ENCODE peak calls at places on chromosomes 11 and 22, in nine cellular contexts. One of them, this sample, is unnamed.

GRCh38 chr11:46112961-46113617 is 8.2 kb downstream of the PHF21A start:
- DNase-seq in CD8-positive, alpha-beta T cell: peak
- DNase-seq in mesenchymal stem cell: peak
- DNase-seq in aorta: no peak
- DNase-seq in GM12878: no peak
- DNase-seq in HL-60: peak
- DNase-seq in left ventricle myocardium inferior: no peak
- DNase-seq in H9: no peak
- DNase-seq in naive thymus-derived CD4-positive, alpha-beta T cell: peak
- DNase-seq in this sample: peak

GRCh38 chr11:4019891-4020290 is 74.7 kb upstream of the RRM1 start:
- DNase-seq in H9: no peak
- DNase-seq in CD8-positive, alpha-beta T cell: no peak
- DNase-seq in GM12878: no peak
- DNase-seq in aorta: no peak
- DNase-seq in HL-60: no peak
- DNase-seq in naive thymus-derived CD4-positive, alpha-beta T cell: no peak
- DNase-seq in left ventricle myocardium inferior: no peak
- DNase-seq in mesenchymal stem cell: peak
- DNase-seq in this sample: no peak

GRCh38 chr11:132171031-132171430 is 800.6 kb downstream of the NTM start:
- DNase-seq in naive thymus-derived CD4-positive, alpha-beta T cell: no peak
- DNase-seq in GM12878: no peak
- DNase-seq in H9: no peak
- DNase-seq in left ventricle myocardium inferior: no peak
- DNase-seq in mesenchymal stem cell: no peak
- DNase-seq in CD8-positive, alpha-beta T cell: no peak
- DNase-seq in HL-60: no peak
- DNase-seq in aorta: no peak
- DNase-seq in this sample: no peak

GRCh38 chr11:66727883-66728759 is 895 bp downstream of the SPTBN2 start:
- DNase-seq in H9: no peak
- DNase-seq in mesenchymal stem cell: no peak
- DNase-seq in aorta: no peak
- DNase-seq in left ventricle myocardium inferior: no peak
- DNase-seq in CD8-positive, alpha-beta T cell: no peak
- DNase-seq in GM12878: no peak
- DNase-seq in HL-60: no peak
- DNase-seq in naive thymus-derived CD4-positive, alpha-beta T cell: no peak
- DNase-seq in this sample: no peak

GRCh38 chr11:68044145-68044813 is 5.5 kb downstream of the TCIRG1 start:
- DNase-seq in H9: peak
- DNase-seq in HL-60: no peak
- DNase-seq in left ventricle myocardium inferior: no peak
- DNase-seq in mesenchymal stem cell: no peak
- DNase-seq in naive thymus-derived CD4-positive, alpha-beta T cell: no peak
- DNase-seq in GM12878: no peak
- DNase-seq in CD8-positive, alpha-beta T cell: no peak
- DNase-seq in aorta: peak
- DNase-seq in this sample: no peak

GRCh38 chr22:38697055-38697980 is 3.4 kb downstream of the JOSD1 start:
- DNase-seq in CD8-positive, alpha-beta T cell: no peak
- DNase-seq in aorta: no peak
- DNase-seq in GM12878: no peak
- DNase-seq in naive thymus-derived CD4-positive, alpha-beta T cell: no peak
- DNase-seq in HL-60: no peak
- DNase-seq in mesenchymal stem cell: peak
- DNase-seq in left ventricle myocardium inferior: no peak
- DNase-seq in H9: no peak
- DNase-seq in this sample: no peak

GRCh38 chr11:115745545-115746265 is 241.5 kb upstream of the CADM1 start:
- DNase-seq in mesenchymal stem cell: no peak
- DNase-seq in H9: no peak
- DNase-seq in GM12878: no peak
- DNase-seq in naive thymus-derived CD4-positive, alpha-beta T cell: no peak
- DNase-seq in CD8-positive, alpha-beta T cell: no peak
- DNase-seq in left ventricle myocardium inferior: peak
- DNase-seq in HL-60: no peak
- DNase-seq in aorta: no peak
- DNase-seq in this sample: no peak

GRCh38 chr22:29635734-29636357 is 32.4 kb downstream of the NF2 start:
- DNase-seq in HL-60: peak
- DNase-seq in aorta: no peak
- DNase-seq in naive thymus-derived CD4-positive, alpha-beta T cell: peak
- DNase-seq in H9: no peak
- DNase-seq in CD8-positive, alpha-beta T cell: no peak
- DNase-seq in left ventricle myocardium inferior: no peak
- DNase-seq in GM12878: peak
- DNase-seq in mesenchymal stem cell: peak
- DNase-seq in this sample: peak

GRCh38 chr22:18110194-18110943 is at the start of gene TUBA8:
- DNase-seq in GM12878: no peak
- DNase-seq in mesenchymal stem cell: peak
- DNase-seq in aorta: peak
- DNase-seq in naive thymus-derived CD4-positive, alpha-beta T cell: no peak
- DNase-seq in left ventricle myocardium inferior: peak
- DNase-seq in HL-60: peak
- DNase-seq in H9: peak
- DNase-seq in CD8-positive, alpha-beta T cell: no peak
- DNase-seq in this sample: no peak

GRCh38 chr22:20154602-20155183 is 3.8 kb upstream of the CCDC188 start:
- DNase-seq in GM12878: no peak
- DNase-seq in CD8-positive, alpha-beta T cell: no peak
- DNase-seq in H9: no peak
- DNase-seq in mesenchymal stem cell: no peak
- DNase-seq in aorta: no peak
- DNase-seq in HL-60: no peak
- DNase-seq in left ventricle myocardium inferior: no peak
- DNase-seq in naive thymus-derived CD4-positive, alpha-beta T cell: no peak
- DNase-seq in this sample: no peak

GRCh38 chr11:15878756-15879155 is 477.6 kb downstream of the SOX6 start:
- DNase-seq in aorta: no peak
- DNase-seq in CD8-positive, alpha-beta T cell: no peak
- DNase-seq in GM12878: no peak
- DNase-seq in mesenchymal stem cell: no peak
- DNase-seq in H9: no peak
- DNase-seq in HL-60: no peak
- DNase-seq in naive thymus-derived CD4-positive, alpha-beta T cell: no peak
- DNase-seq in left ventricle myocardium inferior: no peak
- DNase-seq in this sample: no peak

GRCh38 chr11:118635237-118635591 is 27.8 kb downstream of the PHLDB1 start:
- DNase-seq in GM12878: no peak
- DNase-seq in CD8-positive, alpha-beta T cell: no peak
- DNase-seq in mesenchymal stem cell: no peak
- DNase-seq in HL-60: no peak
- DNase-seq in aorta: no peak
- DNase-seq in left ventricle myocardium inferior: no peak
- DNase-seq in H9: no peak
- DNase-seq in naive thymus-derived CD4-positive, alpha-beta T cell: no peak
- DNase-seq in this sample: no peak

GRCh38 chr11:101909087-101909486 is 5.7 kb upstream of the CEP126 start:
- DNase-seq in HL-60: no peak
- DNase-seq in naive thymus-derived CD4-positive, alpha-beta T cell: no peak
- DNase-seq in H9: no peak
- DNase-seq in GM12878: no peak
- DNase-seq in left ventricle myocardium inferior: no peak
- DNase-seq in mesenchymal stem cell: no peak
- DNase-seq in aorta: no peak
- DNase-seq in CD8-positive, alpha-beta T cell: no peak
- DNase-seq in this sample: no peak

GRCh38 chr22:49330421-49331222 is 497.1 kb downstream of the BRD1 start:
- DNase-seq in mesenchymal stem cell: no peak
- DNase-seq in aorta: peak
- DNase-seq in CD8-positive, alpha-beta T cell: no peak
- DNase-seq in HL-60: no peak
- DNase-seq in naive thymus-derived CD4-positive, alpha-beta T cell: no peak
- DNase-seq in GM12878: no peak
- DNase-seq in H9: no peak
- DNase-seq in left ventricle myocardium inferior: no peak
- DNase-seq in this sample: no peak

GRCh38 chr11:84103096-84103495 is 816.9 kb upstream of the CCDC90B start:
- DNase-seq in left ventricle myocardium inferior: no peak
- DNase-seq in aorta: no peak
- DNase-seq in naive thymus-derived CD4-positive, alpha-beta T cell: no peak
- DNase-seq in GM12878: no peak
- DNase-seq in CD8-positive, alpha-beta T cell: no peak
- DNase-seq in HL-60: no peak
- DNase-seq in mesenchymal stem cell: no peak
- DNase-seq in H9: no peak
- DNase-seq in this sample: no peak

GRCh38 chr11:12840871-12841516 is 166.8 kb downstream of the TEAD1 start:
- DNase-seq in CD8-positive, alpha-beta T cell: no peak
- DNase-seq in left ventricle myocardium inferior: no peak
- DNase-seq in HL-60: no peak
- DNase-seq in aorta: no peak
- DNase-seq in H9: no peak
- DNase-seq in GM12878: no peak
- DNase-seq in naive thymus-derived CD4-positive, alpha-beta T cell: no peak
- DNase-seq in mesenchymal stem cell: peak
- DNase-seq in this sample: no peak

GRCh38 chr11:34315006-34315793 is 42.6 kb downstream of the ABTB2 start:
- DNase-seq in H9: no peak
- DNase-seq in left ventricle myocardium inferior: no peak
- DNase-seq in mesenchymal stem cell: no peak
- DNase-seq in CD8-positive, alpha-beta T cell: no peak
- DNase-seq in aorta: no peak
- DNase-seq in naive thymus-derived CD4-positive, alpha-beta T cell: no peak
- DNase-seq in GM12878: no peak
- DNase-seq in HL-60: no peak
- DNase-seq in this sample: no peak

GRCh38 chr11:9613830-9614762 is 40.6 kb downstream of the WEE1 start:
- DNase-seq in GM12878: peak
- DNase-seq in H9: peak
- DNase-seq in aorta: peak
- DNase-seq in left ventricle myocardium inferior: peak
- DNase-seq in naive thymus-derived CD4-positive, alpha-beta T cell: peak
- DNase-seq in CD8-positive, alpha-beta T cell: peak
- DNase-seq in HL-60: peak
- DNase-seq in mesenchymal stem cell: peak
- DNase-seq in this sample: peak

GRCh38 chr11:47348859-47349258 is 3.6 kb downstream of the MYBPC3 start:
- DNase-seq in naive thymus-derived CD4-positive, alpha-beta T cell: no peak
- DNase-seq in mesenchymal stem cell: peak
- DNase-seq in GM12878: no peak
- DNase-seq in H9: no peak
- DNase-seq in aorta: no peak
- DNase-seq in HL-60: peak
- DNase-seq in left ventricle myocardium inferior: no peak
- DNase-seq in CD8-positive, alpha-beta T cell: no peak
- DNase-seq in this sample: no peak

GRCh38 chr11:92707173-92707619 is 262.3 kb upstream of the MTNR1B start:
- DNase-seq in CD8-positive, alpha-beta T cell: no peak
- DNase-seq in naive thymus-derived CD4-positive, alpha-beta T cell: no peak
- DNase-seq in GM12878: no peak
- DNase-seq in HL-60: no peak
- DNase-seq in aorta: no peak
- DNase-seq in mesenchymal stem cell: no peak
- DNase-seq in left ventricle myocardium inferior: no peak
- DNase-seq in H9: no peak
- DNase-seq in this sample: no peak
- H3K27ac ChIP-seq in CD8-positive, alpha-beta T cell: no peak
- H3K27ac ChIP-seq in naive thymus-derived CD4-positive, alpha-beta T cell: no peak
- H3K27ac ChIP-seq in GM12878: no peak
- H3K27ac ChIP-seq in HL-60: no peak
- H3K27ac ChIP-seq in aorta: peak
- H3K27ac ChIP-seq in mesenchymal stem cell: no peak
- H3K27ac ChIP-seq in left ventricle myocardium inferior: peak
- H3K27ac ChIP-seq in H9: no peak
- H3K27ac ChIP-seq in this sample: no peak

GRCh38 chr11:75760710-75761493 is 7.7 kb upstream of the DGAT2 start:
- DNase-seq in GM12878: no peak
- DNase-seq in HL-60: no peak
- DNase-seq in naive thymus-derived CD4-positive, alpha-beta T cell: no peak
- DNase-seq in aorta: no peak
- DNase-seq in CD8-positive, alpha-beta T cell: no peak
- DNase-seq in H9: no peak
- DNase-seq in mesenchymal stem cell: peak
- DNase-seq in left ventricle myocardium inferior: no peak
- DNase-seq in this sample: no peak
- H3K27ac ChIP-seq in GM12878: no peak
- H3K27ac ChIP-seq in HL-60: no peak
- H3K27ac ChIP-seq in naive thymus-derived CD4-positive, alpha-beta T cell: no peak
- H3K27ac ChIP-seq in aorta: no peak
- H3K27ac ChIP-seq in CD8-positive, alpha-beta T cell: no peak
- H3K27ac ChIP-seq in H9: no peak
- H3K27ac ChIP-seq in mesenchymal stem cell: no peak
- H3K27ac ChIP-seq in left ventricle myocardium inferior: no peak
- H3K27ac ChIP-seq in this sample: no peak

GRCh38 chr11:99327527-99327926 is 306.8 kb downstream of the CNTN5 start:
- DNase-seq in CD8-positive, alpha-beta T cell: no peak
- DNase-seq in mesenchymal stem cell: no peak
- DNase-seq in left ventricle myocardium inferior: no peak
- DNase-seq in GM12878: no peak
- DNase-seq in naive thymus-derived CD4-positive, alpha-beta T cell: no peak
- DNase-seq in H9: no peak
- DNase-seq in HL-60: no peak
- DNase-seq in aorta: no peak
- DNase-seq in this sample: no peak

GRCh38 chr11:99320769-99321290 is 300.1 kb downstream of the CNTN5 start:
- DNase-seq in naive thymus-derived CD4-positive, alpha-beta T cell: no peak
- DNase-seq in mesenchymal stem cell: no peak
- DNase-seq in GM12878: no peak
- DNase-seq in aorta: no peak
- DNase-seq in left ventricle myocardium inferior: no peak
- DNase-seq in CD8-positive, alpha-beta T cell: no peak
- DNase-seq in HL-60: no peak
- DNase-seq in H9: no peak
- DNase-seq in this sample: no peak

DNA sequence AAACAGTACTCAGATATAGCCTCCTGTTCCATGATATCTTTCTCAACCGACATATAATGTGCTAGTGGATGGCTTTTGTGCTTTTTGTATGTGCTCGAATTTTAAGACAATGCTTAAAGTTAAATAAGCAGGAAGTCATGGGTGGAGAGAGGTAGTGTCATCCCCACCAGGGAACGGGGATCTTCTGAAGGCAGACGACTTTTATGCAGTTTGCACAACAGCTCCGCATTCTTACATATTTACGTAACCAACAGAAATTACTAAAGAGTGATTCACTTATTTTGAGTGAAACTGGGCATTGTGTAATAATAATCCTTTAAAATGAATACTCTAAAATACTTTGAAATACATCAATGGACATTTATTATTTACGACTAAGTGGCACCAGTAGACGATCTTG is 305.1 kb downstream of the CNTN5 start:
- DNase-seq in mesenchymal stem cell: peak
- DNase-seq in aorta: no peak
- DNase-seq in naive thymus-derived CD4-positive, alpha-beta T cell: no peak
- DNase-seq in HL-60: peak
- DNase-seq in GM12878: no peak
- DNase-seq in left ventricle myocardium inferior: no peak
- DNase-seq in CD8-positive, alpha-beta T cell: no peak
- DNase-seq in H9: no peak
- DNase-seq in this sample: no peak
- H3K27ac ChIP-seq in mesenchymal stem cell: peak
- H3K27ac ChIP-seq in aorta: no peak
- H3K27ac ChIP-seq in naive thymus-derived CD4-positive, alpha-beta T cell: no peak
- H3K27ac ChIP-seq in HL-60: no peak
- H3K27ac ChIP-seq in GM12878: no peak
- H3K27ac ChIP-seq in left ventricle myocardium inferior: no peak
- H3K27ac ChIP-seq in CD8-positive, alpha-beta T cell: no peak
- H3K27ac ChIP-seq in H9: no peak
- H3K27ac ChIP-seq in this sample: no peak

GRCh38 chr22:30648825-30649224 is 13.2 kb downstream of the SLC35E4 start:
- DNase-seq in GM12878: no peak
- DNase-seq in naive thymus-derived CD4-positive, alpha-beta T cell: no peak
- DNase-seq in CD8-positive, alpha-beta T cell: no peak
- DNase-seq in mesenchymal stem cell: no peak
- DNase-seq in H9: no peak
- DNase-seq in left ventricle myocardium inferior: no peak
- DNase-seq in aorta: no peak
- DNase-seq in HL-60: no peak
- DNase-seq in this sample: no peak
- H3K27ac ChIP-seq in GM12878: peak
- H3K27ac ChIP-seq in naive thymus-derived CD4-positive, alpha-beta T cell: no peak
- H3K27ac ChIP-seq in CD8-positive, alpha-beta T cell: no peak
- H3K27ac ChIP-seq in mesenchymal stem cell: no peak
- H3K27ac ChIP-seq in H9: no peak
- H3K27ac ChIP-seq in left ventricle myocardium inferior: no peak
- H3K27ac ChIP-seq in aorta: no peak
- H3K27ac ChIP-seq in HL-60: no peak
- H3K27ac ChIP-seq in this sample: peak